ENCODE peak calls at places on chromosomes 5 and 9, in four cellular contexts. Q is CD4-positive, CD25-positive, alpha-beta regulatory T cell; C is NCI-H446; H is naive thymus-derived CD8-positive, alpha-beta T cell. M is an unnamed sample.

GRCh38 chr5:95761771-95762680 is 30.9 kb downstream of the RHOBTB3 start:
- DNase-seq in Q (no peak), C (no peak), H (no peak), M (no peak)

GRCh38 chr9:129333961-129334743 is 156.1 kb upstream of the IER5L start:
- DNase-seq in Q (no peak), C (no peak), H (peak), M (no peak)

GRCh38 chr5:180283026-180283615 is 8.8 kb downstream of the MAPK9 start:
- DNase-seq in Q (no peak), C (no peak), H (no peak), M (no peak)

GRCh38 chr9:88180084-88180765 is 42.0 kb upstream of the SPATA31C2 start:
- DNase-seq in Q (no peak), C (no peak), H (no peak), M (no peak)

GRCh38 chr5:26847041-26847736 is 191.2 kb downstream of the CDH9 start:
- DNase-seq in Q (no peak), C (no peak), H (no peak), M (no peak)

GRCh38 chr9:92206490-92206889 is 87.0 kb downstream of the IARS1 start:
- DNase-seq in Q (no peak), C (no peak), H (no peak), M (no peak)

GRCh38 chr5:111224561-111224989 is 391 bp downstream of the CAMK4 start:
- DNase-seq in Q (no peak), C (no peak), H (no peak), M (no peak)

GRCh38 chr5:131899686-131900085 is 45.8 kb downstream of the MEIKIN start:
- DNase-seq in Q (no peak), C (no peak), H (no peak), M (no peak)

GRCh38 chr9:132372177-132373095 is 17.6 kb upstream of the SETX start:
- DNase-seq in Q (no peak), C (no peak), H (no peak), M (no peak)

GRCh38 chr9:124202447-124202971 is 55.2 kb upstream of the NEK6 start:
- DNase-seq in Q (peak), C (no peak), H (no peak), M (no peak)

GRCh38 chr9:129783516-129784361 is 19.2 kb upstream of the TOR1B start:
- DNase-seq in Q (peak), C (no peak), H (peak), M (peak)

GRCh38 chr5:159511570-159511969 is 181.3 kb upstream of the IL12B start:
- DNase-seq in Q (no peak), C (no peak), H (no peak), M (no peak)

GRCh38 chr9:4891674-4892073 is 93.4 kb upstream of the JAK2 start:
- DNase-seq in Q (no peak), C (no peak), H (no peak), M (no peak)

GRCh38 chr5:84378420-84378819 is 6.3 kb downstream of the EDIL3 start:
- DNase-seq in Q (no peak), C (no peak), H (no peak), M (no peak)

GRCh38 chr5:10352404-10353240 is 873 bp upstream of the MARCHF6 start:
- DNase-seq in Q (no peak), C (peak), H (no peak), M (no peak)

GRCh38 chr9:72882117-72882775 is 70.6 kb downstream of the ALDH1A1 start:
- DNase-seq in Q (no peak), C (no peak), H (no peak), M (no peak)

GRCh38 chr9:82206490-82206889 is 217.9 kb downstream of the SPATA31D1 start:
- DNase-seq in Q (no peak), C (no peak), H (no peak), M (no peak)

GRCh38 chr9:22469928-22470544 is 23.4 kb downstream of the DMRTA1 start:
- DNase-seq in Q (no peak), C (peak), H (no peak), M (no peak)

GRCh38 chr9:133142657-133143592 is 20.8 kb downstream of the GBGT1 start:
- DNase-seq in Q (peak), C (no peak), H (peak), M (no peak)

GRCh38 chr5:80254767-80255424 is 952 bp downstream of the SERINC5 start:
- DNase-seq in Q (peak), C (no peak), H (peak), M (no peak)

M was measured in T follicular helper cell.